ENCODE peak calls at places on chromosomes 2 and 18, in six cellular contexts. K is activated naive CD4-positive, alpha-beta T cell treated with anti-CD3 and anti-CD28 coated beads for 36 hours; U is lung; Z is stimulated activated CD4-positive, alpha-beta T cell treated with anti-CD3 and anti-CD28 coated beads, Interleukin-1b, Interleukin-23, amount 100 ng/mL, for 48 hours; G is caudate nucleus; S is left colon. E is an unnamed sample.

GRCh38 chr2:228630786-228631185 is 449.3 kb upstream of the SPHKAP start:
- DNase-seq in Z (no peak), S (no peak), G (no peak), U (no peak), K (no peak), E (no peak)

GRCh38 chr18:42025974-42026625 is 71.1 kb downstream of the PIK3C3 start:
- DNase-seq in K (no peak), G (no peak), Z (no peak), S (no peak), U (no peak), E (no peak)

GRCh38 chr2:168661404-168661869 is 141.0 kb upstream of the NOSTRIN start:
- DNase-seq in U (no peak), S (no peak), Z (no peak), G (no peak), K (no peak), E (no peak)

GRCh38 chr2:205802069-205802468 is 119.8 kb downstream of the NRP2 start:
- DNase-seq in Z (no peak), S (no peak), K (no peak), U (no peak), G (no peak), E (no peak)

GRCh38 chr2:226969412-226969811 is 133.6 kb downstream of the RHBDD1 start:
- DNase-seq in S (no peak), U (no peak), Z (no peak), K (no peak), G (no peak), E (no peak)

GRCh38 chr18:78605255-78605654 is 374.4 kb upstream of the SALL3 start:
- DNase-seq in K (no peak), Z (no peak), U (no peak), S (no peak), G (no peak), E (no peak)

GRCh38 chr2:38074775-38075435 is 1.0 kb downstream of the CYP1B1 start:
- DNase-seq in K (no peak), G (no peak), U (no peak), S (peak), Z (no peak), E (peak)

GRCh38 chr18:34048423-34048822 is 176.3 kb downstream of the NOL4 start:
- DNase-seq in K (no peak), S (no peak), U (no peak), G (no peak), Z (no peak), E (no peak)

GRCh38 chr2:232901711-232902578 is 31.9 kb downstream of the SNORC start:
- DNase-seq in U (no peak), S (no peak), K (peak), Z (peak), G (no peak), E (peak)

GRCh38 chr2:207285451-207285771 is 119.7 kb upstream of the KLF7 start:
- DNase-seq in G (no peak), U (no peak), K (no peak), Z (no peak), S (no peak), E (no peak)

GRCh38 chr18:63180971-63181376 is 138.6 kb downstream of the BCL2 start:
- DNase-seq in K (peak), Z (peak), U (no peak), S (no peak), G (no peak), E (peak)

GRCh38 chr2:46381263-46381849 is 84.1 kb downstream of the EPAS1 start:
- DNase-seq in S (no peak), G (no peak), K (no peak), U (no peak), Z (no peak), E (no peak)

GRCh38 chr18:36211612-36212065 is 24.3 kb downstream of the MOCOS start:
- DNase-seq in U (no peak), G (no peak), S (no peak), Z (no peak), K (no peak), E (no peak)

GRCh38 chr2:69185807-69186206 is 172.8 kb downstream of the ANTXR1 start:
- DNase-seq in K (no peak), S (peak), Z (no peak), U (no peak), G (no peak), E (no peak)

GRCh38 chr18:58091099-58091611 is 47.1 kb downstream of the NEDD4L start:
- DNase-seq in K (peak), S (no peak), U (peak), G (no peak), Z (no peak), E (peak)

GRCh38 chr2:152585830-152586484 is 131.3 kb downstream of the PRPF40A start:
- DNase-seq in K (no peak), G (no peak), U (no peak), Z (no peak), S (no peak), E (no peak)

GRCh38 chr2:170975127-170975942 is 46.3 kb downstream of the GORASP2 start:
- DNase-seq in G (no peak), S (no peak), K (no peak), U (no peak), Z (no peak), E (no peak)

GRCh38 chr2:33395660-33396249 is 80.7 kb upstream of the RASGRP3 start:
- DNase-seq in G (no peak), S (peak), Z (peak), U (no peak), K (peak), E (peak)

GRCh38 chr2:5803547-5803946 is 111.4 kb downstream of the SOX11 start:
- DNase-seq in G (no peak), S (no peak), U (no peak), Z (no peak), K (no peak), E (no peak)

GRCh38 chr2:20143263-20143662 is 81.7 kb downstream of the SDC1 start:
- DNase-seq in Z (no peak), U (no peak), S (no peak), G (no peak), K (no peak), E (no peak)

GRCh38 chr18:79404567-79404910 is 8.8 kb downstream of the NFATC1 start:
- DNase-seq in U (no peak), G (no peak), K (no peak), S (no peak), Z (peak), E (peak)

GRCh38 chr2:235864746-235865535 is 303.2 kb downstream of the GBX2 start:
- DNase-seq in Z (no peak), U (no peak), G (no peak), K (no peak), S (no peak), E (no peak)

GRCh38 chr2:11681722-11682589 is 12.0 kb upstream of the NTSR2 start:
- DNase-seq in K (peak), S (peak), Z (peak), U (no peak), G (peak), E (peak)